ENCODE peak calls at places on chromosome X, in eight cellular contexts. U, Q, P, Z, O, B, M and A are unnamed samples.

GRCh38 chrX:28586291-28586690 is 955 bp upstream of the IL1RAPL1 start:
- DNase-seq in B (no peak), M (no peak), U (no peak), P (no peak), O (no peak), Q (no peak), Z (no peak), A (no peak)

GRCh38 chrX:23797371-23798128 is 14.6 kb downstream of the SAT1 start:
- DNase-seq in Z (no peak), B (no peak), M (peak; percentile 61), P (no peak), Q (no peak), O (no peak), U (no peak), A (no peak)

GRCh38 chrX:101071585-101071984 is 7.1 kb upstream of the TMEM35A start:
- DNase-seq in U (peak; percentile 56), B (no peak), M (no peak), O (no peak), P (no peak), Q (no peak), Z (no peak), A (no peak)

GRCh38 chrX:150150081-150150779 is 211.9 kb upstream of the EOLA2 start:
- DNase-seq in Z (no peak), U (no peak), M (no peak), O (no peak), Q (no peak), B (no peak), P (no peak), A (no peak)

GRCh38 chrX:100904433-100904832 is 24.3 kb downstream of the XKRX start:
- DNase-seq in P (no peak), O (no peak), Q (no peak), M (no peak), U (no peak), B (peak; percentile 51), Z (no peak), A (no peak)

GRCh38 chrX:2859197-2859797 is 30.6 kb downstream of the GYG2 start:
- DNase-seq in Z (no peak), O (no peak), Q (no peak), M (no peak), B (no peak), P (no peak), U (no peak), A (no peak)

GRCh38 chrX:10756365-10756915 is 136.1 kb upstream of the MID1 start:
- DNase-seq in B (no peak), U (no peak), P (no peak), Q (no peak), O (no peak), Z (no peak), M (no peak), A (peak; percentile 53)

GRCh38 chrX:107760304-107761077 is 15.1 kb downstream of the TSC22D3 start:
- DNase-seq in B (no peak), Q (no peak), M (no peak), Z (no peak), P (no peak), U (no peak), O (no peak), A (no peak)

GRCh38 chrX:128754130-128754529 is 701.9 kb upstream of the ACTRT1 start:
- DNase-seq in M (peak; percentile 86), Q (no peak), U (no peak), P (no peak), O (no peak), Z (no peak), B (no peak), A (no peak)

GRCh38 chrX:130539721-130540321 is 138.0 kb downstream of the RBMX2 start:
- DNase-seq in M (peak; percentile 41), Z (peak; percentile 65), U (peak; percentile 44), P (peak; percentile 42), O (no peak), Q (peak; percentile 58), B (peak; percentile 40), A (no peak)

GRCh38 chrX:3549442-3549875 is 164.0 kb downstream of the PRKX start:
- DNase-seq in P (no peak), Z (no peak), O (no peak), B (peak; percentile 5), M (peak; percentile 15), U (no peak), Q (peak; percentile 12), A (no peak)

GRCh38 chrX:15747626-15748173 is 9.6 kb downstream of the CA5B start:
- DNase-seq in B (no peak), Q (no peak), M (no peak), P (no peak), O (no peak), Z (no peak), U (no peak), A (no peak)

GRCh38 chrX:19751068-19751467 is 136.3 kb downstream of the SH3KBP1 start:
- DNase-seq in O (no peak), U (no peak), M (no peak), B (no peak), P (no peak), Q (no peak), Z (peak; percentile 38), A (no peak)

GRCh38 chrX:16695079-16695676 is 17.3 kb downstream of the CTPS2 start:
- DNase-seq in U (peak; percentile 60), O (peak; percentile 40), P (peak; percentile 65), Q (peak; percentile 46), B (peak; percentile 78), Z (peak; percentile 74), M (peak; percentile 34), A (no peak)

GRCh38 chrX:45517090-45517973 is 316.7 kb upstream of the DIPK2B start:
- DNase-seq in B (no peak), P (no peak), M (no peak), Z (no peak), Q (no peak), O (no peak), U (no peak), A (no peak)

GRCh38 chrX:13598877-13599276 is 29.5 kb downstream of the EGFL6 start:
- DNase-seq in O (no peak), M (no peak), P (no peak), B (no peak), U (peak; percentile 10), Z (peak; percentile 6), Q (peak; percentile 25), A (no peak)

GRCh38 chrX:139831689-139832456 is 101.0 kb downstream of the ATP11C start:
- DNase-seq in Z (no peak), B (no peak), Q (no peak), U (no peak), P (peak; percentile 16), O (no peak), M (no peak), A (no peak)

GRCh38 chrX:776061-776460 is 145.5 kb downstream of the SHOX start:
- DNase-seq in B (no peak), Z (no peak), P (no peak), U (no peak), O (no peak), M (no peak), Q (no peak), A (no peak)

GRCh38 chrX:20237864-20238263 is 28.8 kb downstream of the RPS6KA3 start:
- DNase-seq in Z (no peak), M (no peak), U (peak; percentile 0), B (no peak), P (no peak), Q (no peak), O (no peak), A (no peak)

GRCh38 chrX:31228415-31228832 is 156.6 kb upstream of the FTHL17 start:
- DNase-seq in U (no peak), P (no peak), M (no peak), Q (no peak), B (no peak), Z (no peak), O (no peak), A (no peak)

GRCh38 chrX:107716816-107717700 is 58.5 kb downstream of the TSC22D3 start:
- DNase-seq in Z (peak; percentile 87), Q (no peak), O (peak; percentile 82), U (peak; percentile 84), B (peak; percentile 82), P (peak; percentile 77), M (no peak), A (no peak)

GRCh38 chrX:106999002-106999975 is 723 bp downstream of the MORC4 start:
- DNase-seq in U (peak; percentile 23), P (peak; percentile 30), B (peak; percentile 59), O (no peak), M (peak; percentile 18), Q (peak; percentile 57), Z (peak; percentile 63), A (no peak)

GRCh38 chrX:21934414-21934813 is 6.1 kb upstream of the SMS start:
- DNase-seq in M (no peak), O (no peak), Z (no peak), B (no peak), P (no peak), Q (no peak), U (no peak), A (peak; percentile 55)

GRCh38 chrX:9184231-9184630 is 150.3 kb upstream of the FAM9B start:
- DNase-seq in Q (no peak), Z (no peak), O (no peak), P (no peak), U (no peak), B (no peak), M (no peak), A (no peak)

GRCh38 chrX:131802836-131803626 is 220.1 kb upstream of the STK26 start:
- DNase-seq in U (peak; percentile 2), Q (peak; percentile 44), O (peak; percentile 47), M (peak; percentile 17), P (peak; percentile 55), B (peak; percentile 82), Z (peak; percentile 26), A (no peak)

GRCh38 chrX:17405225-17405969 is 30.4 kb downstream of the NHS start:
- DNase-seq in B (no peak), Q (no peak), O (no peak), Z (no peak), P (no peak), U (no peak), M (no peak), A (peak; percentile 96)

GRCh38 chrX:292900-293897 is 12.0 kb downstream of the PLCXD1 start:
- DNase-seq in M (no peak), O (no peak), B (no peak), U (no peak), Q (no peak), P (peak; percentile 20), Z (no peak), A (no peak)